ENCODE peak calls at places on chromosomes 12 and 14, in five cellular contexts. A is brain microvascular endothelial cell; L is PC-3; T is RWPE2; B is CD4-positive, alpha-beta T cell. F is an unnamed sample.

GRCh38 chr12:75913502-75914110 is 118.0 kb downstream of the PHLDA1 start:
- DNase-seq in T (no peak), B (no peak), A (no peak), L (no peak), F (no peak)

GRCh38 chr12:80504389-80505153 is 60.5 kb downstream of the PTPRQ start:
- DNase-seq in T (no peak), L (no peak), B (no peak), A (no peak), F (no peak)

GRCh38 chr12:14289596-14289995 is 75.9 kb upstream of the ATF7IP start:
- DNase-seq in T (no peak), L (no peak), A (no peak), B (no peak), F (no peak)

GRCh38 chr12:1604464-1604863 is 10.1 kb upstream of the FBXL14 start:
- DNase-seq in A (no peak), B (no peak), T (no peak), L (no peak), F (no peak)

GRCh38 chr14:96602186-96602585 is 100.0 kb downstream of the PAPOLA start:
- DNase-seq in L (no peak), A (no peak), B (no peak), T (no peak), F (no peak)

GRCh38 chr14:27096091-27096490 is 498.3 kb upstream of the NOVA1 start:
- DNase-seq in B (no peak), T (no peak), L (peak; percentile 13), A (no peak), F (no peak)

GRCh38 chr12:19759229-19759628 is 319.9 kb downstream of the AEBP2 start:
- DNase-seq in T (no peak), B (no peak), L (peak; percentile 44), A (peak; percentile 54), F (peak; percentile 10)

GRCh38 chr12:119780786-119781434 is 96.2 kb downstream of the CIT start:
- DNase-seq in A (peak; percentile 33), L (peak; percentile 91), T (no peak), B (no peak), F (peak; percentile 60)

GRCh38 chr12:72511906-72512305 is 239.7 kb downstream of the TRHDE start:
- DNase-seq in L (peak; percentile 3), A (peak; percentile 48), B (no peak), T (no peak), F (no peak)

GRCh38 chr14:103512701-103513611 is 9.7 kb downstream of the CKB start:
- DNase-seq in L (peak; percentile 28), T (peak; percentile 95), A (no peak), B (no peak), F (peak; percentile 92)

DNA sequence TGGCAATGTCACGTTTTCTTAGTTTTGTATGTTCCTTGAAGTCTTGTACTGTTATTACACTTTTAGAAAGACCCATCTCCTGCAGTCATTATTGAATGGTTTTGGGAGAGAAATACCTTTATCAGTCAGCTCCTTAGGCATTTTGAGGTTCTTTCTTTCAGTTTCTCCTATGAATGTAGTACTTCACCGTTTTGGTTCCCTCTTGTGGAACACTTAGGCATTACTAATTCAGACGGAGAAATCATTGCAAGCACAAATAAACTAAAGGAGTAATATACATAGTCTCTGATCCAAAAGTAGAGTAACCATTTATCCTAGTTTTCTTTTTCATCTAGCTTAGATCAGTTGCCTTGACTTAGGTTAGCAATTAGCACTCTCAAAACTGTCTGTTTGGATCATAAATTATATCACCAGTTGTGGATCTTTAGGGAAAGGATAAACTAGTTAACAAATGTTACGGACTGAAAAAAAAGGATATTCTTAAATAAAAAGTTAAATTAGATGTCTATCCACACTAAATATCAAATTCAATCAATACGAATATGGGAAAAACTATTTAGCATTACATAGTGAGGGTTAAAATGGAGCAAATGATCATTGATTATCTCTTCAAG is 1538.3 kb upstream of the SEL1L start:
- DNase-seq in B (no peak), L (peak; percentile 50), A (no peak), T (no peak), F (no peak)
- TF ChIP-seq CTCF in B (no peak), L (peak; percentile 47), A (no peak), T (peak; percentile 74), F (peak; percentile 54)

GRCh38 chr12:116684891-116685290 is 53.0 kb downstream of the SPRING1 start:
- DNase-seq in A (no peak), T (no peak), L (no peak), B (no peak), F (no peak)
- H3K27ac ChIP-seq in A (no peak overlapping the region), T (no peak overlapping the region), L (no peak overlapping the region), B (no peak overlapping the region), F (no peak overlapping the region)

DNA sequence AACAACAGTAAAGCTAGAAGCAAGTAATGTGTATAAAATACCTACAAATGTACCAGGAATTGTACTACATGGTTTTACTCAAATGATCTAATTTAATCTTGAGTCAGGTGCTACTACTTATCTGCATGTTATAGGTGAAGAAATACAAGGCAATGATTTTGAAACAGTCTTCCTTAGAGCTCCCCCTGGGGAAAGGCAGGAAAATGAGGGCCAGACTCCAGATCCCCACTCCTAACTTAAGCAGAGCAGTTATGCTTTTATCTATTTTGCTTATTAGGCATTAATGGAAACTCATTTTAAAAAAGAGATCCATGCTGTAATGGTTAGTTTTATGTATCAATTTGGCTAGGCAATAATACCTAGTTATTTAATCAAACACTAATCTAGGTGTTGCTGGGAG is 109.3 kb upstream of the CPSF6 start:
- DNase-seq in T (no peak), A (no peak), L (no peak), B (no peak), F (no peak)
- TF ChIP-seq CTCF in T (no peak), A (no peak), L (no peak), B (no peak), F (no peak)

DNA sequence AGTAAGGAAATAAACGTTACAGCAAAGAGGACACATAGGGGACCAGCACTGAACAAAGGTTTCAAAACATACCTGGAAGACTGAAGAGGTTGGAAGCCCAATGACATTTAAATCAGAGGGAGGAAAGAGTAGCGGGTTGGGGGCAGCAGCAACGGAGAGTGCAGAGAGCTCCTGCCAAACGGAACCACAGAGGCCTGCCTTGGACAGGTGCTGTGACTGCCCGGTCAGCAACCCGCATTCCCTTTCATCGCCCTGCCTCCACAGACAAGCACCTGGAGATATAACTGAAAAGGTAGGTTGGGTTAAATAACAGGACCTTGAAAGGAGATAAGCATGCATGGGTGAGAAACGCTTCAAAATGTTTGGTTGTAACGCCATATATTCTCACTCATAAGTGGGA is 92.8 kb upstream of the SLC38A4 start:
- DNase-seq in L (no peak), B (no peak), A (no peak), T (no peak), F (no peak)
- H3K27ac ChIP-seq in L (no peak overlapping the region), B (no peak overlapping the region), A (no peak overlapping the region), T (no peak overlapping the region), F (no peak overlapping the region)

GRCh38 chr12:47801904-47802246 is 17.8 kb downstream of the HDAC7 start:
- DNase-seq in L (no peak), A (no peak), T (no peak), B (no peak), F (no peak)

GRCh38 chr12:47800582-47800981 is 19.1 kb downstream of the HDAC7 start:
- DNase-seq in B (no peak), L (no peak), T (no peak), A (no peak), F (no peak)

GRCh38 chr12:47801170-47801903 is 18.4 kb downstream of the HDAC7 start:
- DNase-seq in B (no peak), L (no peak), T (no peak), A (no peak), F (no peak)

GRCh38 chr12:47803196-47803875 is 16.4 kb downstream of the HDAC7 start:
- DNase-seq in L (no peak), B (no peak), A (no peak), T (no peak), F (no peak)

GRCh38 chr12:47802312-47802711 is 17.4 kb downstream of the HDAC7 start:
- DNase-seq in L (no peak), T (no peak), A (no peak), B (no peak), F (no peak)
- TF ChIP-seq CTCF in L (peak; percentile 37), T (peak; percentile 11), A (peak; percentile 60), B (peak; percentile 15), F (no peak)

GRCh38 chr14:32190713-32191112 is 11.1 kb upstream of the RNU6-7 start:
- DNase-seq in L (no peak), A (no peak), B (no peak), T (no peak), F (no peak)
- H3K27ac ChIP-seq in L (no peak overlapping the region), A (no peak overlapping the region), B (no peak overlapping the region), T (no peak overlapping the region), F (no peak overlapping the region)

DNA sequence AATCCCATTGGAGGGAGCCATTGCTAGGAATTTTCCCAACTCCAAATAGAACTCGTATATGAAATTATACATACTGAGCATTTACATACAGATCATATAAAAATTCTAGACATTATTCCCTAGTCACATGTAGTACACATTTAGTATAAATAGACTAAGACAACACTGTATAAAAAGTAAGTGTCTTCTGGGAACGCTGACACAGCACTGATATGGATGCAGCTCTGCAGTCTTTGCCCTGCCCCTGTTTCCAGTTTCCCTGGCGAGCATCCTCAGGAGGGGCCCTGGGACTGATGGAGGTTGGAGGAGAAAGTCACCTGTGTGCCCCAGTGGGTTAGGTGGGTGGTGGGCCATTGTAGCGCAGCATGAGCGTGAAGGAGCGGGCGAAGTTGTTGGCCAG is 97.8 kb upstream of the CLMN start:
- DNase-seq in L (no peak), A (no peak), B (no peak), T (no peak), F (no peak)
- TF ChIP-seq CTCF in L (no peak), A (no peak), B (no peak), T (no peak), F (no peak)

GRCh38 chr12:12559699-12560296 is 2.9 kb downstream of the DUSP16 start:
- DNase-seq in T (no peak), B (no peak), A (no peak), L (no peak), F (no peak)

GRCh38 chr12:12562016-12562483 is 613 bp downstream of the DUSP16 start:
- DNase-seq in T (no peak), L (peak; percentile 4), A (no peak), B (peak; percentile 36), F (no peak)

GRCh38 chr12:12562585-12563245 is at the start of gene DUSP16:
- DNase-seq in L (peak; percentile 87), A (peak; percentile 94), T (peak; percentile 75), B (peak; percentile 71), F (peak; percentile 84)

GRCh38 chr12:12560587-12561304 is 1.9 kb downstream of the DUSP16 start:
- DNase-seq in A (peak; percentile 30), B (peak; percentile 58), L (peak; percentile 79), T (no peak), F (peak; percentile 53)

GRCh38 chr12:12561305-12562015 is 1.2 kb downstream of the DUSP16 start:
- DNase-seq in L (peak; percentile 36), A (peak; percentile 29), T (no peak), B (peak; percentile 52), F (no peak)
- H3K27ac ChIP-seq in L (peak overlapping the region; percentile 98), A (peak overlapping the region; percentile 92), T (peak overlapping the region; percentile 78), B (peak overlapping the region; percentile 98), F (peak overlapping the region; percentile 88)

DNA sequence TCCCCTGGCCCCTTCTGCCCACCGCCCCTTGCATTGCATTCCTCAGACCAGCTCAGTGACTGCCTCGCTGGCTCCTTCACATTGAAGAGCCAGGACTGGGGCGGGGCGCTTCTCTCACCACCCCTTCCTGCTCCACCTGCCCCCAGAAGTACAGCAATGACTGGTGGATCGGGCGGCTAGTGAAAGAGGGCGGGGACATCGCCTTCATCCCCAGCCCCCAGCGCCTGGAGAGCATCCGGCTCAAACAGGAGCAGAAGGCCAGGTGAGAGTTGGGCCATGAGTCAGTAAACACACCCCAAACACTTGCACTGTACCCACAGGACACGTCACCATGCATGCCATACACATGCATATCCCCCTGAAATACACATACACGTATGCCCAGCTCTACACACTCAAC is 5.8 kb downstream of the CACNB3 start:
- DNase-seq in T (no peak), A (no peak), B (no peak), L (no peak), F (peak; percentile 83)
- TF ChIP-seq CTCF in T (no peak), A (no peak), B (no peak), L (no peak), F (no peak)